ENCODE peak calls at places on chromosome 1, in nine cellular contexts. U is left ventricle myocardium inferior, R is upper lobe of right lung, G is occipital lobe, T is cardiac muscle cell, S is posterior cingulate gyrus, H is hippocampal formation, D is heart left ventricle, I is nephron progenitor cell. J is an unnamed sample.

GRCh38 chr1:204171751-204172178 is 5.6 kb upstream of the REN start:
- DNase-seq in U (no peak), R (no peak), G (no peak), T (no peak), S (no peak), H (no peak), D (no peak), I (no peak), J (no peak)

GRCh38 chr1:207493212-207493611 is 2.7 kb upstream of the CR1 start:
- DNase-seq in U (no peak), R (no peak), G (no peak), T (no peak), S (no peak), H (no peak), D (no peak), I (no peak), J (no peak)

GRCh38 chr1:25523512-25523911 is 19.9 kb upstream of the LDLRAP1 start:
- DNase-seq in U (no peak), R (no peak), G (no peak), T (peak; percentile 84), S (peak; percentile 42), H (no peak), D (no peak), I (no peak), J (no peak)

GRCh38 chr1:154622503-154623039 is 14.6 kb upstream of the ADAR start:
- DNase-seq in U (no peak), R (no peak), G (no peak), T (no peak), S (no peak), H (no peak), D (no peak), I (no peak), J (no peak)

GRCh38 chr1:198141668-198142351 is 15.0 kb upstream of the NEK7 start:
- DNase-seq in U (no peak), R (no peak), G (no peak), T (no peak), S (no peak), H (no peak), D (no peak), I (no peak), J (no peak)

GRCh38 chr1:172969611-172970010 is 81.1 kb downstream of the TNFSF18 start:
- DNase-seq in U (no peak), R (no peak), G (no peak), T (no peak), S (no peak), H (no peak), D (no peak), I (no peak), J (no peak)

GRCh38 chr1:149934326-149934725 is 2.4 kb downstream of the MTMR11 start:
- DNase-seq in U (no peak), R (no peak), G (no peak), T (no peak), S (no peak), H (no peak), D (no peak), I (no peak), J (no peak)

GRCh38 chr1:78236711-78237110 is 190.9 kb downstream of the GIPC2 start:
- DNase-seq in U (no peak), R (no peak), G (no peak), T (no peak), S (no peak), H (no peak), D (no peak), I (no peak), J (no peak)

GRCh38 chr1:108692724-108693655 is 880 bp downstream of the PRPF38B start:
- DNase-seq in U (peak; percentile 20), R (peak; percentile 74), G (no peak), T (peak; percentile 48), S (no peak), H (peak; percentile 63), D (no peak), I (peak; percentile 27), J (peak; percentile 54)

GRCh38 chr1:32907435-32907834 is 6.2 kb upstream of the TMEM54 start:
- DNase-seq in U (no peak), R (no peak), G (no peak), T (peak; percentile 62), S (no peak), H (no peak), D (no peak), I (no peak), J (no peak)

GRCh38 chr1:230794431-230794830 is 47.2 kb downstream of the CAPN9 start:
- DNase-seq in U (no peak), R (no peak), G (no peak), T (no peak), S (no peak), H (no peak), D (no peak), I (no peak), J (no peak)

GRCh38 chr1:30997463-30998057 is 68.0 kb downstream of the PUM1 start:
- DNase-seq in U (no peak), R (no peak), G (no peak), T (no peak), S (no peak), H (no peak), D (no peak), I (no peak), J (no peak)

GRCh38 chr1:67840449-67840848 is 7.2 kb upstream of the GNG12 start:
- DNase-seq in U (no peak), R (no peak), G (no peak), T (no peak), S (no peak), H (no peak), D (no peak), I (no peak), J (no peak)

GRCh38 chr1:181737056-181737455 is 253.7 kb downstream of the CACNA1E start:
- DNase-seq in U (no peak), R (no peak), G (no peak), T (no peak), S (no peak), H (no peak), D (no peak), I (no peak), J (no peak)

GRCh38 chr1:47906009-47906432 is 91.2 kb downstream of the TRABD2B start:
- DNase-seq in U (no peak), R (peak; percentile 68), G (no peak), T (no peak), S (no peak), H (no peak), D (no peak), I (no peak), J (no peak)

GRCh38 chr1:215181518-215181917 is 99.0 kb downstream of the KCNK2 start:
- DNase-seq in U (no peak), R (no peak), G (no peak), T (no peak), S (no peak), H (no peak), D (no peak), I (no peak), J (no peak)

GRCh38 chr1:9886063-9886742 is 23.9 kb downstream of the CTNNBIP1 start:
- DNase-seq in U (peak; percentile 37), R (no peak), G (no peak), T (peak; percentile 81), S (no peak), H (no peak), D (no peak), I (no peak), J (no peak)

GRCh38 chr1:3009021-3009420 is 12.2 kb upstream of the ACTRT2 start:
- DNase-seq in U (peak; percentile 5), R (no peak), G (no peak), T (no peak), S (no peak), H (no peak), D (no peak), I (no peak), J (no peak)

GRCh38 chr1:209037064-209037463 is 546.5 kb upstream of the CAMK1G start:
- DNase-seq in U (no peak), R (no peak), G (no peak), T (no peak), S (no peak), H (no peak), D (no peak), I (no peak), J (no peak)

GRCh38 chr1:20739225-20739624 is 6.7 kb upstream of the SH2D5 start:
- DNase-seq in U (no peak), R (no peak), G (no peak), T (no peak), S (no peak), H (no peak), D (no peak), I (no peak), J (no peak)

GRCh38 chr1:67647036-67647798 is 37.8 kb upstream of the GADD45A start:
- DNase-seq in U (no peak), R (no peak), G (no peak), T (peak; percentile 69), S (no peak), H (no peak), D (peak; percentile 41), I (no peak), J (peak; percentile 23)

GRCh38 chr1:24830680-24831272 is 85.5 kb downstream of the CLIC4 start:
- DNase-seq in U (no peak), R (no peak), G (no peak), T (peak; percentile 69), S (no peak), H (peak; percentile 83), D (no peak), I (no peak), J (no peak)

GRCh38 chr1:54645806-54646676 is 4.5 kb downstream of the MROH7 start:
- DNase-seq in U (peak; percentile 39), R (no peak), G (no peak), T (no peak), S (no peak), H (no peak), D (peak; percentile 68), I (no peak), J (no peak)

GRCh38 chr1:180863158-180863775 is 49.4 kb upstream of the KIAA1614 start:
- DNase-seq in U (no peak), R (no peak), G (no peak), T (peak; percentile 49), S (no peak), H (peak; percentile 35), D (no peak), I (peak; percentile 33), J (no peak)

GRCh38 chr1:202247837-202248795 is 54.5 kb downstream of the LGR6 start:
- DNase-seq in U (no peak), R (no peak), G (no peak), T (no peak), S (peak; percentile 83), H (no peak), D (no peak), I (no peak), J (no peak)

GRCh38 chr1:156204686-156205085 is 8.1 kb upstream of the PMF1 start:
- DNase-seq in U (no peak), R (no peak), G (no peak), T (no peak), S (no peak), H (no peak), D (no peak), I (no peak), J (no peak)

GRCh38 chr1:119636500-119637089 is 11.5 kb downstream of the ZNF697 start:
- DNase-seq in U (no peak), R (no peak), G (no peak), T (no peak), S (no peak), H (no peak), D (no peak), I (no peak), J (no peak)

GRCh38 chr1:168112673-168113305 is 23.9 kb downstream of the GPR161 start:
- DNase-seq in U (no peak), R (no peak), G (no peak), T (peak; percentile 73), S (no peak), H (no peak), D (no peak), I (no peak), J (no peak)

GRCh38 chr1:246798107-246798506 is 73.9 kb downstream of the SCCPDH start:
- DNase-seq in U (no peak), R (no peak), G (no peak), T (no peak), S (no peak), H (no peak), D (no peak), I (no peak), J (no peak)

GRCh38 chr1:116737020-116737854 is 17.0 kb upstream of the CD2 start:
- DNase-seq in U (peak; percentile 29), R (no peak), G (peak; percentile 18), T (peak; percentile 67), S (peak; percentile 87), H (peak; percentile 25), D (peak; percentile 28), I (peak; percentile 60), J (no peak)

J was measured in tibial nerve.